ENCODE peak calls at places on chromosomes 2 and 18, in nine cellular contexts. T, J, P, H, M, F, V, G and X are unnamed samples.

GRCh38 chr2:26550276-26551015 is 72.5 kb upstream of the OTOF start:
- DNase-seq in G (no peak), T (no peak), P (no peak), M (no peak), V (no peak), F (no peak), J (no peak), H (peak; percentile 68), X (no peak)

GRCh38 chr18:48318481-48318880 is 90.7 kb downstream of the ZBTB7C start:
- DNase-seq in J (no peak), T (no peak), G (no peak), F (no peak), M (no peak), V (no peak), H (peak; percentile 41), P (no peak), X (no peak)

GRCh38 chr18:7000484-7001096 is 117.0 kb downstream of the LAMA1 start:
- DNase-seq in T (peak; percentile 52), V (peak; percentile 11), H (no peak), G (no peak), F (peak; percentile 8), M (no peak), P (no peak), J (no peak), X (no peak)

GRCh38 chr2:221202431-221202830 is 369.7 kb downstream of the EPHA4 start:
- DNase-seq in F (no peak), G (no peak), M (no peak), V (no peak), P (no peak), T (no peak), H (no peak), J (no peak), X (no peak)

GRCh38 chr2:98559581-98559980 is 48.7 kb downstream of the COA5 start:
- DNase-seq in T (no peak), G (no peak), J (no peak), V (no peak), P (no peak), F (no peak), M (no peak), H (no peak), X (no peak)

GRCh38 chr2:54724560-54725342 is 1.3 kb downstream of the EML6 start:
- DNase-seq in J (peak; percentile 8), T (no peak), P (no peak), G (no peak), M (peak; percentile 75), V (no peak), H (peak; percentile 89), F (no peak), X (no peak)

GRCh38 chr18:30860741-30861140 is 181.8 kb downstream of the DSC3 start:
- DNase-seq in T (no peak), J (no peak), F (no peak), H (no peak), G (no peak), V (no peak), M (no peak), P (no peak), X (no peak)

GRCh38 chr2:63012541-63012940 is 38.1 kb upstream of the OTX1 start:
- DNase-seq in F (peak; percentile 40), V (no peak), G (no peak), M (no peak), J (no peak), P (no peak), T (no peak), H (no peak), X (no peak)

GRCh38 chr2:235468978-235469694 is 24.7 kb upstream of the AGAP1 start:
- DNase-seq in G (peak; percentile 31), F (peak; percentile 89), T (peak; percentile 80), M (no peak), P (no peak), H (no peak), V (peak; percentile 44), J (no peak), X (peak; percentile 85)

GRCh38 chr2:234625626-234626253 is 128.9 kb upstream of the ARL4C start:
- DNase-seq in T (no peak), M (no peak), H (no peak), V (no peak), J (no peak), P (no peak), F (no peak), G (no peak), X (no peak)

GRCh38 chr2:61988462-61989366 is 83.2 kb downstream of the COMMD1 start:
- DNase-seq in F (no peak), M (no peak), V (no peak), P (no peak), J (no peak), H (no peak), T (peak; percentile 11), G (no peak), X (no peak)

GRCh38 chr18:7038330-7038846 is 79.2 kb downstream of the LAMA1 start:
- DNase-seq in G (peak; percentile 96), P (peak; percentile 92), F (peak; percentile 88), H (no peak), V (peak; percentile 95), J (no peak), M (peak; percentile 69), T (peak; percentile 100), X (peak; percentile 98)

GRCh38 chr2:58720770-58721697 is 479.9 kb upstream of the FANCL start:
- DNase-seq in J (no peak), F (no peak), T (no peak), H (no peak), V (no peak), G (no peak), P (no peak), M (no peak), X (no peak)

GRCh38 chr2:122179492-122180070 is 424.1 kb downstream of the TSN start:
- DNase-seq in G (no peak), J (no peak), F (no peak), T (peak; percentile 78), P (no peak), H (no peak), M (no peak), V (no peak), X (no peak)

GRCh38 chr18:78757014-78757413 is 222.6 kb upstream of the SALL3 start:
- DNase-seq in G (peak; percentile 1), T (no peak), J (no peak), V (no peak), H (peak; percentile 62), M (no peak), P (no peak), F (no peak), X (no peak)

DNA sequence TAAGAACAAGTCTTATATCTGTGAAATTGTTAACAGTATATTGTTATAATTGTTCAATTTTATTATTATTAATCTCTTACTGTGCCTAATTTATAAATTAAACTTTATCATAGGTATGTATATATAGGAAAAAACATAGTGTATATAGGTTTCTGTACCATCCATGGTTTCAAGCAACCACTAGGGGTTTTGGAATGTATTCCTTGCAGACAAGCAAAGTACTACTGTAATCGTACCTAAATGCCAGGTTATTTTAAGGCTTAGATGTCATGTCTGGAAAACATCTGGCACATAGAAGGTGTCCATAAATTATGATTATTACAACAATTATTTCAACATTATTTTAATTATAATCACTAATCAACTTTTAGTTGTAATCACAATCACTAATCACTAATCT is 8.4 kb downstream of the ITSN2 start:
- DNase-seq in H (no peak), T (no peak), V (no peak), F (no peak), P (no peak), J (no peak), M (no peak), G (no peak), X (no peak)
- TF ChIP-seq CTCF in H (no peak), T (peak; percentile 13), V (peak; percentile 28), F (peak; percentile 19), P (peak; percentile 10), J (no peak), M (no peak), G (no peak), X (peak; percentile 30)

GRCh38 chr2:83596592-83597339 is 862.3 kb downstream of the SUCLG1 start:
- DNase-seq in T (no peak), H (no peak), F (no peak), G (no peak), V (no peak), P (no peak), M (no peak), J (no peak), X (no peak)

GRCh38 chr2:83602753-83603152 is 856.3 kb downstream of the SUCLG1 start:
- DNase-seq in P (no peak), M (no peak), J (no peak), T (no peak), H (no peak), V (no peak), G (no peak), F (no peak), X (no peak)
- TF ChIP-seq CTCF in P (no peak), M (no peak), J (no peak), T (no peak), H (no peak), V (no peak), G (no peak), F (no peak), X (peak; percentile 6)

DNA sequence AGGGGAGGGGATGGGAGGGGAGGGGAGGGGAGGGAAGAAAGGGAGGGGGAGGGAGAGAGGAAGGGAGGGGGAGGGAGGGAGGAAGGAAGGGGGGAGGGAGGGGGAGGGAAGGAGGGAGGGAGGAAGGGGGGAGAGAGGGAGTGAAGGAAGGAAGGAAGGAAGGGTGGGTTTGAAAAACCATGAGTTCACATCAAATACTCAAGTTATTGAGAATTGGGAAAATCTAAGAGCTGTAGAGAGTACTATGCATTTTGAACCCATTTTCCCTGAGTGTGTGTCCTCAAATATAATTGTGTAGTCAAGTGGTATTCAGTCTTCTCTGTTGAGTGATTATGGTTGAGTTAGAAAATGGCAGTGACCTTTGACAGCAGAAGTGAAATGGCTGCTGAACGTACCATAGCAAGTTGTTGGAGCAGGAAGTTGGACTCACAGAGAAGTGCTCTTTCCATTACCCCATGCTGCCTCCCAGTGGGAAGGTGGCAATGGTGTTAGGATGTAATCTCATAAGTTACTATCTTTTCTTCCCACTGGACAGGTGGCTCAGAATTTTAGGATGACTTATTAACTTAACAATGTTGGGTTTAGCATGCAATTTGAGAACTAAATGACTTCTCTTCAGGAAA is 214.6 kb downstream of the SETBP1 start:
- DNase-seq in T (peak; percentile 83), H (no peak), V (peak; percentile 42), M (no peak), J (no peak), P (peak; percentile 55), F (peak; percentile 76), G (no peak), X (peak; percentile 36)
- TF ChIP-seq CTCF in T (peak; percentile 69), H (peak; percentile 14), V (peak; percentile 84), M (no peak), J (no peak), P (no peak), F (peak; percentile 62), G (no peak), X (peak; percentile 74)

DNA sequence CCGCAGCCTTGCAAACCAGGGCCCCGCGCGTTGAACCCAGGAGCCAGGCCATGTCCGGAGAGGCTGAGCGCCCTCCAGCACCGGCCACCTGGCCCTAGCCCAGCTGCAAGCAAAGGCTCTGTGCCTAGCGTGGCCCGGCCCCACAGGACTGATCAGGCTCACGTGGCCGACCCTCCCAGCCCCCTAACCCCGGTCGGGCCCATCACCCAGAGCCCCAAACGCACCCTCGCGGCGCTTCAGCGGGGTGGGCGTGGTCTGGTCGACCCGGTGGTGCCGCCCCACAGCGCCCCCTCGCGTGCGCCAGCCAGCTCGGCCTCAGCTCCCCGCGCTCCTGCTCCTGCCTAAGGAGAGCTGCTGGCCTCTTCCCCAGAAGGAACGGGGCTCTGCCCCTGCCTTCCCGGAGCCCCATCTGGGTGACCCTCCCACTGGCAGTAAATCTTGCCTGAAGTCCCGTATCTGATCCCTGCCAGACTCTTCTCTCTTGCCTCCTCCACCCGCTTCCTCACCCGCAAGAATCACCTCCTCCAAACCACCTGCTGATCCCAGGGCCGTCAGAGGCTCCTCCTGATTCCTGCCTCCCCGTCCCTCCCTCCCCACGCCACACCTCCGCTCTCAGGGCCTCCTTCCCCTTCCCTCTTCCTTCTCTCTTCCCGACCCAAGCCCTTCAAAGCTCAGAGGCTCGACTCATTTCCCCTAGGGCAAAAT is 12.3 kb upstream of the TEX51 start:
- DNase-seq in P (peak; percentile 89), V (no peak), F (peak; percentile 23), G (peak; percentile 30), M (peak; percentile 89), H (peak; percentile 84), T (peak; percentile 58), J (peak; percentile 6), X (no peak)
- TF ChIP-seq CTCF in P (peak; percentile 31), V (peak; percentile 61), F (peak; percentile 40), G (no peak), M (peak; percentile 83), H (no peak), T (peak; percentile 39), J (no peak), X (peak; percentile 73)